ENCODE peak calls at places on chromosomes 3 and 15, in four cellular contexts. One of them, this sample, is unnamed. For H3K9me3, the result is how much of the 10 kb centered on the place peaks cover.

GRCh38 chr15:92224843-92225242 is 168.8 kb upstream of the ST8SIA2 start:
- DNase-seq in AG04450: no peak
- DNase-seq in PC-3: no peak
- DNase-seq in fibroblast of lung: no peak
- DNase-seq in this sample: no peak

GRCh38 chr3:187738089-187738399 is 7.2 kb downstream of the BCL6 start:
- DNase-seq in AG04450: no peak
- DNase-seq in PC-3: no peak
- DNase-seq in fibroblast of lung: no peak
- DNase-seq in this sample: no peak

GRCh38 chr15:25710184-25710583 is 152.9 kb downstream of the ATP10A start:
- DNase-seq in AG04450: no peak
- DNase-seq in PC-3: peak
- DNase-seq in fibroblast of lung: no peak
- DNase-seq in this sample: peak

GRCh38 chr3:47772047-47772446 is 9.6 kb downstream of the SMARCC1 start:
- DNase-seq in AG04450: no peak
- DNase-seq in PC-3: no peak
- DNase-seq in fibroblast of lung: no peak
- DNase-seq in this sample: no peak

GRCh38 chr3:129665024-129665768 is 58.7 kb upstream of the PLXND1 start:
- DNase-seq in AG04450: no peak
- DNase-seq in PC-3: peak
- DNase-seq in fibroblast of lung: peak
- DNase-seq in this sample: peak

GRCh38 chr3:33060609-33061337 is 36.2 kb downstream of the GLB1 start:
- DNase-seq in AG04450: no peak
- DNase-seq in PC-3: no peak
- DNase-seq in fibroblast of lung: no peak
- DNase-seq in this sample: no peak

GRCh38 chr3:192892981-192893827 is 24.5 kb downstream of the MB21D2 start:
- DNase-seq in AG04450: peak
- DNase-seq in PC-3: peak
- DNase-seq in fibroblast of lung: peak
- DNase-seq in this sample: peak

GRCh38 chr3:139457066-139457465 is 19.2 kb downstream of the RBP2 start:
- DNase-seq in AG04450: no peak
- DNase-seq in PC-3: peak
- DNase-seq in fibroblast of lung: no peak
- DNase-seq in this sample: no peak

GRCh38 chr15:96807361-96807760 is 476.9 kb downstream of the NR2F2 start:
- DNase-seq in AG04450: no peak
- DNase-seq in PC-3: no peak
- DNase-seq in fibroblast of lung: no peak
- DNase-seq in this sample: no peak

GRCh38 chr3:15081960-15082664 is 16.8 kb downstream of the RBSN start:
- DNase-seq in AG04450: no peak
- DNase-seq in PC-3: peak
- DNase-seq in fibroblast of lung: no peak
- DNase-seq in this sample: no peak

GRCh38 chr15:50378776-50379175 is 23.8 kb upstream of the GABPB1 start:
- DNase-seq in AG04450: no peak
- DNase-seq in PC-3: no peak
- DNase-seq in fibroblast of lung: no peak
- DNase-seq in this sample: no peak

GRCh38 chr15:78850926-78851600 is 21.6 kb upstream of the MORF4L1 start:
- DNase-seq in AG04450: no peak
- DNase-seq in PC-3: no peak
- DNase-seq in fibroblast of lung: no peak
- DNase-seq in this sample: no peak

GRCh38 chr15:74396445-74397238 is 29.2 kb upstream of the CYP11A1 start:
- DNase-seq in AG04450: no peak
- DNase-seq in PC-3: peak
- DNase-seq in fibroblast of lung: peak
- DNase-seq in this sample: peak

GRCh38 chr3:5011555-5012256 is 32.5 kb downstream of the BHLHE40 start:
- DNase-seq in AG04450: no peak
- DNase-seq in PC-3: no peak
- DNase-seq in fibroblast of lung: no peak
- DNase-seq in this sample: no peak

GRCh38 chr3:39362177-39362576 is 21.0 kb upstream of the SLC25A38 start:
- DNase-seq in AG04450: no peak
- DNase-seq in PC-3: no peak
- DNase-seq in fibroblast of lung: no peak
- DNase-seq in this sample: no peak

GRCh38 chr3:71998995-71999673 is 214.2 kb upstream of the PROK2 start:
- DNase-seq in AG04450: peak
- DNase-seq in PC-3: peak
- DNase-seq in fibroblast of lung: peak
- DNase-seq in this sample: peak

DNA sequence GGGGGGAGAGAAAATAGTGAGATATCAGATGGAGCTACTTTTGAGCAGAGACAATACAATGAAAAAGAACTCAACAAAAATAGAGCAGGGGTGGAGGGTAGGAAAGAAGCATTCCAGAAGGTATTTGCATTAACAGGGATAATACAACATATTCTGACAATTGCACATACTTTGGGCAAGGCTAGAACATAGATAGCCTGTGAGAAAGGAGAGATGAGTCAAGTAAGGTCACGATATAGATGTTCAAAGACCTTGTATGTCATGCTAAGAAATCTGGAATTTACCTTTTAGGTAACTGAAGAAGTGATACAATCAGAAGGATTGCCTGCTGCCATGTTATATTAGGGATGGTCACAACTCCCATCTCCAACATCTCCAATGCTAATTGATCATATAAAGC is 155.2 kb downstream of the GSK3B start:
- DNase-seq in AG04450: no peak
- DNase-seq in PC-3: no peak
- DNase-seq in fibroblast of lung: no peak
- DNase-seq in this sample: no peak
- H3K4me3 ChIP-seq in AG04450: no peak
- H3K4me3 ChIP-seq in PC-3: no peak
- H3K4me3 ChIP-seq in fibroblast of lung: no peak
- H3K4me3 ChIP-seq in this sample: no peak

DNA sequence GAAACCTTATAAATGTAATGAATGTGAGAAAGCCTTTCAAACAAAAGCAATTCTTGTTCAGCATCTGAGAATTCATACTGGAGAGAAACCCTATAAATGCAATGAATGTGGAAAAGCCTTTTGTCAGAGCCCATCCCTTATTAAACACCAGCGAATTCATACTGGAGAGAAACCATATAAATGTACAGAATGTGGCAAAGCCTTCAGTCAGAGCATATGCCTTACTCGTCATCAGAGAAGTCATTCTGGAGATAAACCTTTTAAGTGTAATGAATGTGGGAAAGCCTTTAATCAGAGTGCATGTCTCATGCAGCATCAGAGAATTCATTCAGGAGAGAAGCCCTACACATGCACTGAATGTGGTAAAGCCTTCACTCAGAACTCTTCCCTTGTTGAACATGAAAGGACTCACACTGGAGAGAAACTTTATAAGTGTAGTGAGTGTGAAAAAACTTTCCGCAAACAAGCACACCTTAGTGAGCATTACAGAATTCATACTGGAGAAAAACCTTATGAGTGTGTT is 5.3 kb downstream of the ZNF501 start:
- DNase-seq in AG04450: no peak
- DNase-seq in PC-3: no peak
- DNase-seq in fibroblast of lung: peak
- DNase-seq in this sample: no peak
- H3K9me3 ChIP-seq in AG04450: under half
- H3K9me3 ChIP-seq in PC-3: half or more
- H3K9me3 ChIP-seq in fibroblast of lung: under half
- H3K9me3 ChIP-seq in this sample: under half

GRCh38 chr3:62604301-62604700 is 231.0 kb upstream of the FEZF2 start:
- DNase-seq in AG04450: no peak
- DNase-seq in PC-3: peak
- DNase-seq in fibroblast of lung: peak
- DNase-seq in this sample: no peak
- H3K4me3 ChIP-seq in AG04450: peak
- H3K4me3 ChIP-seq in PC-3: peak
- H3K4me3 ChIP-seq in fibroblast of lung: no peak
- H3K4me3 ChIP-seq in this sample: no peak

GRCh38 chr3:36678216-36679013 is 85.9 kb downstream of the DCLK3 start:
- DNase-seq in AG04450: no peak
- DNase-seq in PC-3: peak
- DNase-seq in fibroblast of lung: peak
- DNase-seq in this sample: no peak

GRCh38 chr3:36681867-36682266 is 82.5 kb downstream of the DCLK3 start:
- DNase-seq in AG04450: no peak
- DNase-seq in PC-3: no peak
- DNase-seq in fibroblast of lung: no peak
- DNase-seq in this sample: no peak

GRCh38 chr3:36674816-36675215 is 89.5 kb downstream of the DCLK3 start:
- DNase-seq in AG04450: no peak
- DNase-seq in PC-3: no peak
- DNase-seq in fibroblast of lung: no peak
- DNase-seq in this sample: no peak

GRCh38 chr3:36677331-36678007 is 86.9 kb downstream of the DCLK3 start:
- DNase-seq in AG04450: peak
- DNase-seq in PC-3: peak
- DNase-seq in fibroblast of lung: peak
- DNase-seq in this sample: peak

DNA sequence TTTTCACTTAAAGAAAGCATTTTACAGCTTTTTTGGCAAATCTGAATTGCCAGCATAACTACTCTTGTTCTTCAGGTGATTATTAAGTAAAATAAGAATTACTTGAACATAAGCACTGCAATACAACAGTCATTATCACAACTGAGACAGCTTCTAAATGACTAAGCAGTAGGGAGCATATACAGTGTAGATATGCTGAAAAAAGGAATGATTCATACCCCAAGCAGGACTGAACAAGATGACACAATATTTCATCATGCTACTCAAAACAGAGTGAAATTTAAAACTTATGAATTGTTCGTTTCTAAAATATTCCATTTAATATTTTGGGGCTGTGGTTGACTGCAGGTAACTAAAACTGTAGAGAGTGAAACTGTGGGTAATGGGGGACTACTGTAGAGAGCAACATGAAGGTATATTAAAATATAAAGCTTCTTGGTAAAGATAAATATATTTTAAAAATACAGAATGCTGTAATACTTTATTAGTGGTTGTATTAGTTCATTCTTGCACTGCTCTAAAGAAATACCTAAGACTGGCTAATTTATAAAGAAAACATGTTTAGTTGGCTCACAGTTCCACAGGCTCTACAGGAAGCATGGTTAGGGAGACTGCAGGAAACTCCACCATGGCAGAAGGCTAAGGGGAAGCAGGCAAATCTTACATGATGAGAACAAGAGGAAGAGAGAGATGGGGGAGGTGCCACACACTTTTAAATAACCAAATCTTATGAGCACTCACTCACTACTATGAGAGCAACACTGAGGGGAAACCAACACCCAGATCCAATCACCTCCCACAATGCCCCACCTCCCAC is 84.8 kb downstream of the DCLK3 start:
- DNase-seq in AG04450: peak
- DNase-seq in PC-3: peak
- DNase-seq in fibroblast of lung: peak
- DNase-seq in this sample: no peak
- H3K9me3 ChIP-seq in AG04450: under half
- H3K9me3 ChIP-seq in PC-3: under half
- H3K9me3 ChIP-seq in fibroblast of lung: under half
- H3K9me3 ChIP-seq in this sample: under half

DNA sequence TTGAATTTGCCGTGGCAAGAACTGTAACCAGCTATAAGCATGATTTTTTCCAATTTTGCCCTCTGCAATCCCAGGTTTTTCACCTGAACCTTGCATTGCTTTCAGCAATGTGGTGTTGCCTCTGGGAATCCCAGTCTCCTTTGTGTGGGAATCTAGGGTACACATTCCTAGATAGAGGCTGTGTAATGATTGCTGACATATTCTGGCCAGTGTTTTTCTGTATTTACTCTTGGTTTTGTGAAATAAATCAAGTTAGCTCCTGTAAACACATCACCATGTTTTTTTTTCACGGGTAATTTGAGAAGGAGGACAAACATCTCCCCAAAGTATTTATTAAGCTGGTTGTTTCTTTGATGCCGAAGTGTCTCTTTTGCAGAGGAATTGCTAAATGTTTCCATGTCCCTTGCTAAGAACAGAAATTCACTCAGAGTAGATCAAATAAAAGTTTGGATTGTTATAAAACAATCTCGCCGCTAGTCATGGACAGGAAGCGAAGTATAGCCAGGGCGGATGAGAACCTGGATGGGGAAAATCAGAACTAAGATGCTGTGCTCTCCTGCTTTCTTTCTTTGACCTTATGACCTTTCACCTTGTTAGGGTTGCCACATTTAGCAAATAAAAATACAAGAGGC is 1.2 kb downstream of the CFAP91 start:
- DNase-seq in AG04450: no peak
- DNase-seq in PC-3: no peak
- DNase-seq in fibroblast of lung: no peak
- DNase-seq in this sample: no peak
- H3K4me3 ChIP-seq in AG04450: no peak
- H3K4me3 ChIP-seq in PC-3: peak
- H3K4me3 ChIP-seq in fibroblast of lung: no peak
- H3K4me3 ChIP-seq in this sample: no peak

GRCh38 chr3:177452487-177452886 is 255.2 kb upstream of the TBL1XR1 start:
- DNase-seq in AG04450: peak
- DNase-seq in PC-3: peak
- DNase-seq in fibroblast of lung: peak
- DNase-seq in this sample: peak
- H3K9me3 ChIP-seq in AG04450: under half
- H3K9me3 ChIP-seq in PC-3: under half
- H3K9me3 ChIP-seq in fibroblast of lung: under half
- H3K9me3 ChIP-seq in this sample: under half

This sample was measured in MG63.